ENCODE peak calls at places on chromosomes 3 and 15, in six cellular contexts. T is HCT116, X is ovary, D is body of pancreas, I is heart left ventricle, L is breast epithelium. H is an unnamed sample.

GRCh38 chr3:14689247-14689980 is 14.5 kb downstream of the C3orf20 start:
- DNase-seq in T (no peak), X (no peak), D (no peak), I (no peak), L (no peak), H (no peak)

GRCh38 chr3:124995460-124995994 is 60.3 kb downstream of the HEG1 start:
- DNase-seq in T (peak), X (peak), D (peak), I (no peak), L (peak), H (peak)

GRCh38 chr3:48215876-48216275 is 7.4 kb upstream of the CAMP start:
- DNase-seq in T (no peak), X (no peak), D (peak), I (no peak), L (no peak), H (no peak)

GRCh38 chr3:128084675-128085021 is 32.4 kb downstream of the SEC61A1 start:
- DNase-seq in T (no peak), X (no peak), D (no peak), I (no peak), L (no peak), H (no peak)

GRCh38 chr3:122322095-122323075 is 2.7 kb upstream of the CSTA start:
- DNase-seq in T (no peak), X (no peak), D (no peak), I (no peak), L (no peak), H (no peak)

GRCh38 chr15:85485956-85486567 is 105.7 kb downstream of the AKAP13 start:
- DNase-seq in T (peak), X (no peak), D (peak), I (no peak), L (peak), H (no peak)

GRCh38 chr3:13419356-13420050 is 619 bp downstream of the NUP210 start:
- DNase-seq in T (no peak), X (no peak), D (peak), I (peak), L (no peak), H (peak)

GRCh38 chr3:66593978-66594377 is 93.2 kb upstream of the LRIG1 start:
- DNase-seq in T (peak), X (no peak), D (no peak), I (no peak), L (no peak), H (no peak)

GRCh38 chr3:139127101-139127500 is 82.4 kb upstream of the PRR23C start:
- DNase-seq in T (no peak), X (no peak), D (no peak), I (no peak), L (no peak), H (no peak)

GRCh38 chr15:68277131-68277604 is 377 bp upstream of the FEM1B start:
- DNase-seq in T (no peak), X (no peak), D (no peak), I (no peak), L (no peak), H (no peak)

GRCh38 chr3:69197922-69198540 is 75.6 kb upstream of the LMOD3 start:
- DNase-seq in T (no peak), X (no peak), D (no peak), I (no peak), L (no peak), H (no peak)

GRCh38 chr3:30343861-30344260 is 262.5 kb upstream of the TGFBR2 start:
- DNase-seq in T (no peak), X (no peak), D (no peak), I (no peak), L (no peak), H (no peak)

GRCh38 chr3:114052216-114052615 is 4.1 kb downstream of the CCDC191 start:
- DNase-seq in T (no peak), X (no peak), D (no peak), I (no peak), L (no peak), H (no peak)

GRCh38 chr3:120741837-120742197 is 499 bp downstream of the RABL3 start:
- DNase-seq in T (peak), X (no peak), D (no peak), I (no peak), L (no peak), H (no peak)

GRCh38 chr3:72338942-72339749 is 509.1 kb downstream of the SHQ1 start:
- DNase-seq in T (peak), X (no peak), D (no peak), I (no peak), L (peak), H (no peak)

GRCh38 chr3:182704926-182705325 is 88.4 kb upstream of the ATP11B start:
- DNase-seq in T (peak), X (no peak), D (no peak), I (no peak), L (no peak), H (no peak)

GRCh38 chr3:39501059-39501458 is 33.6 kb downstream of the MOBP start:
- DNase-seq in T (no peak), X (no peak), D (no peak), I (no peak), L (no peak), H (no peak)

GRCh38 chr3:125143538-125143937 is 69.0 kb downstream of the SLC12A8 start:
- DNase-seq in T (no peak), X (no peak), D (no peak), I (no peak), L (no peak), H (no peak)

GRCh38 chr3:14836049-14836468 is 17.3 kb downstream of the FGD5 start:
- DNase-seq in T (no peak), X (peak), D (peak), I (peak), L (no peak), H (no peak)

GRCh38 chr3:58973796-58974195 is 76.0 kb downstream of the CFAP20DC start:
- DNase-seq in T (no peak), X (no peak), D (no peak), I (no peak), L (no peak), H (no peak)

GRCh38 chr3:44960387-44961026 is 15.5 kb downstream of the ZDHHC3 start:
- DNase-seq in T (no peak), X (no peak), D (no peak), I (no peak), L (no peak), H (no peak)

GRCh38 chr3:34275811-34276210 is 477.4 kb downstream of the PDCD6IP start:
- DNase-seq in T (no peak), X (no peak), D (no peak), I (no peak), L (no peak), H (no peak)

GRCh38 chr15:89802986-89803820 is 11.4 kb downstream of the ANPEP start:
- DNase-seq in T (no peak), X (no peak), D (no peak), I (no peak), L (no peak), H (no peak)

GRCh38 chr15:89801471-89802205 is 13.0 kb downstream of the ANPEP start:
- DNase-seq in T (no peak), X (no peak), D (no peak), I (no peak), L (no peak), H (no peak)

GRCh38 chr15:89803941-89804800 is 10.5 kb downstream of the ANPEP start:
- DNase-seq in T (no peak), X (no peak), D (peak), I (no peak), L (no peak), H (no peak)

GRCh38 chr15:89799925-89800500 is 14.6 kb downstream of the ANPEP start:
- DNase-seq in T (no peak), X (no peak), D (no peak), I (no peak), L (no peak), H (no peak)

DNA sequence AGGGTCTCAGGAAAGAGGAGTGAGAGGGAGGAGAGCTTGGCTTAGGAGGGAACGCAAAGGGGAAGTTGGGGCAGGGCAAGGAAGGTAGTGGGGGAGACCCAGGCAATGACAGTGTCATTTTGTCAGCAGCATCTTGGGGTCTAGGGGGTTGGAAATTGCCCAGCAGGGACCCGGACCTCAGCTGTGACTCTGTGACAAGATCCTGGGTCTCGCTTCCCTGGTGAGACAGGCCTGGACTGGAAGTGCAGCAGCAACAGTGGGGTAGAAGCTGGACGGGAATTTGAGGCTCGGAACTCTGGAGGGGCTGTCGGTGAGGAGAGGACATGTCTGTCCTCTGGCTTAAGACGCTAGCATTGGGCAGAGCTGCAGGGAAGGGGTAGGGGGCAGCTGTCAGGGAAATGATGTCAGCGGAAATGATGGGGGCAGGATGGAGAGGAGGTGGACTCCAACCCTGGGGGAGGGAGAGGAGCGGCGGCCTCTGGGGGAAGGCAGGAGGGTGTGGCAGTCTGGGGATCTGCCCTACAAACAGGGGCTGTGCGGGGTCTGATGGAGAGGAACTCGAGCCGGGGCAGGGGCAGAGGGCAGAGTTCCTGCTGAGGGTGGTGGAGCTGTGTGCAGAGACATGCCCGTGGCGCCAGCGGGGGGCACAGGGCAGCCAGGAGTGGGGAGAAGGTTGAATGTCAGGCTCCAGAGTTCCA is 12.3 kb downstream of the ANPEP start:
- DNase-seq in T (no peak), X (no peak), D (no peak), I (no peak), L (no peak), H (no peak)
- TF ChIP-seq POLR2A in T (no peak), X (no peak), D (no peak), I (no peak), L (no peak), H (no peak)

GRCh38 chr3:101574388-101575156 is 592 bp downstream of the PCNP start:
- DNase-seq in T (no peak), X (peak), D (peak), I (no peak), L (peak), H (peak)
- TF ChIP-seq POLR2A in T (no peak), X (no peak), D (no peak), I (no peak), L (no peak), H (peak)

GRCh38 chr3:89164774-89165173 is 57.4 kb downstream of the EPHA3 start:
- DNase-seq in T (no peak), X (no peak), D (no peak), I (no peak), L (no peak), H (no peak)
- TF ChIP-seq POLR2A in T (no peak), X (no peak), D (no peak), I (no peak), L (no peak), H (no peak)

GRCh38 chr3:108221911-108222812 is at the start of gene IFT57:
- DNase-seq in T (peak), X (peak), D (peak), I (peak), L (peak), H (peak)
- TF ChIP-seq POLR2A in T (no peak), X (peak), D (peak), I (peak), L (peak), H (peak)

DNA sequence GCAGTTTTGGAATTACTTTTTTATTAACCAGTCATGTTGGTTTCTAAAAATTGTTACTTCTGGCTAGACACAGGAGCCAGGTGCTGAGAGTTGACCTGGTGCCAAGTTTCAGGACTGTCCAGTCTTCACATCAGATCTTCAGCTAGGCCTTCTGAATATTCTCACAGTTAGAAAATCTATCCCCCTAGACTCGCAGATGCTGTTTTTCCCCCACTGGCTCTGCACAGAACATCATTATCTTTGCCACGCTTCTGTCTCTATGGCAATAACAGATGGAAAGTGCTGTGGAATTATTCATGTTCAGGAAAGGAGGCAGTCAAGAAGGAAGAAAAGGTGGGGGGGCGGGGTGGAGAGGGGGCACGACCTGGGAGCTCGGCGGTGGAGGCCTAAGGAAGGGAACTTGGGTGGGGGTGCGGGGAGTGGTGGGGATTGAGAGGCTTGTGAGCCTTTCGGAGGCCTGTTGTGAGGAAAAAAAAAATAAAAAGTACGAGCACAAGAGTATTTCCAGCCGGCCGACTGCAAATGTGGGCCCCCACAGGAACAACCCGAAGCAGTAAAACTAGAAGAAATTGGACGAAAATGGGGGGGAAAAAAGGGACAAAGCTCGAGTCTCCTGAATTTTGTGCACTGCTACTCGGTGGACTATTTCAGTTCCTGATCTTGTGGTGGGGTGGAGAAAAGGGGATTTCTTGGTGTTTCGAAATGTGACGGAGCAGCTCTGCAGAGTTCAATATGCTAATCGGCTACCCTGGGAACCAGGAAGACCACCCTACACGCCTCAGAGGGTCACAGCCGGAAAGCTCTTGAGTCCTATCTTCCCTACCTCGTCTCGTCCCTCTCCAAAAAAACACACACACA is 1.5 kb upstream of the SKIL start:
- DNase-seq in T (no peak), X (peak), D (peak), I (no peak), L (peak), H (no peak)
- TF ChIP-seq POLR2A in T (no peak), X (no peak), D (no peak), I (no peak), L (no peak), H (no peak)

GRCh38 chr3:42123824-42124500 is 32.8 kb downstream of the TRAK1 start:
- DNase-seq in T (no peak), X (no peak), D (no peak), I (no peak), L (no peak), H (no peak)

GRCh38 chr3:42128526-42128925 is 37.4 kb downstream of the TRAK1 start:
- DNase-seq in T (no peak), X (no peak), D (no peak), I (no peak), L (no peak), H (no peak)

GRCh38 chr3:42130007-42130328 is 38.8 kb downstream of the TRAK1 start:
- DNase-seq in T (no peak), X (no peak), D (no peak), I (no peak), L (no peak), H (no peak)

GRCh38 chr3:42129014-42129953 is 38.1 kb downstream of the TRAK1 start:
- DNase-seq in T (peak), X (no peak), D (peak), I (no peak), L (peak), H (no peak)

GRCh38 chr3:42127226-42127625 is 36.1 kb downstream of the TRAK1 start:
- DNase-seq in T (no peak), X (no peak), D (no peak), I (no peak), L (no peak), H (no peak)
- TF ChIP-seq POLR2A in T (no peak), X (no peak), D (no peak), I (no peak), L (no peak), H (no peak)

GRCh38 chr15:57280464-57280863 is 95.8 kb upstream of the CGNL1 start:
- DNase-seq in T (no peak), X (no peak), D (no peak), I (no peak), L (no peak), H (no peak)

GRCh38 chr15:57283774-57284508 is 92.4 kb upstream of the CGNL1 start:
- DNase-seq in T (no peak), X (no peak), D (no peak), I (no peak), L (no peak), H (no peak)

GRCh38 chr15:57278439-57278838 is 97.9 kb upstream of the CGNL1 start:
- DNase-seq in T (no peak), X (no peak), D (no peak), I (no peak), L (no peak), H (no peak)

GRCh38 chr15:57284535-57284934 is 91.8 kb upstream of the CGNL1 start:
- DNase-seq in T (no peak), X (no peak), D (no peak), I (no peak), L (no peak), H (no peak)

DNA sequence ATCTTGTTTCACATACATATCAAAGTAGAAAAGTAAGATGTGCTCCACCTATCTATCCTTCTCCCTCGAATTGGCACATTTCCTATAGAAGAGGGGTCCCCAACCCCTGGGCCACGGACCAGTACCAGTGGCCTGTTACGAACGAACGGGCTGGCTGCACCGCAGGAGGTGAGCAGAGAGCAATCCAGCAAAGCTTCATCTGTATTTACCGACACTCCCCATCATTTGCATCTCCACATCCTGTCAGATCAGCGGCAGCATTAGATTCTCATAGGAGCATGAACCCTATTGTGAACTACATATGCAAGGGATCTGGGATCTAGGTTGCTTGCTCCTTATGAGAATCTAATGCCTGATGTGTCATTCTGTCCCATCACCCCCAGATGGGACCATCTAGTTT is 94.9 kb upstream of the CGNL1 start:
- DNase-seq in T (no peak), X (no peak), D (no peak), I (no peak), L (no peak), H (no peak)
- TF ChIP-seq POLR2A in T (no peak), X (no peak), D (no peak), I (no peak), L (no peak), H (no peak)